ENCODE peak calls at places on chromosome 14, in four cellular contexts. One of them, this sample, is unnamed.

GRCh38 chr14:56760164-56760914 is 49.9 kb downstream of the OTX2 start:
- DNase-seq in stomach: no peak
- DNase-seq in tibial nerve: no peak
- DNase-seq in sigmoid colon: no peak
- DNase-seq in this sample: no peak

GRCh38 chr14:104245075-104245474 is 106.7 kb downstream of the KIF26A start:
- DNase-seq in stomach: peak
- DNase-seq in tibial nerve: no peak
- DNase-seq in sigmoid colon: no peak
- DNase-seq in this sample: no peak

GRCh38 chr14:31842905-31843304 is 234.2 kb upstream of the ARHGAP5 start:
- DNase-seq in stomach: no peak
- DNase-seq in tibial nerve: no peak
- DNase-seq in sigmoid colon: no peak
- DNase-seq in this sample: no peak

GRCh38 chr14:73740921-73741326 is 26.7 kb upstream of the PNMA1 start:
- DNase-seq in stomach: peak
- DNase-seq in tibial nerve: peak
- DNase-seq in sigmoid colon: peak
- DNase-seq in this sample: peak

GRCh38 chr14:76918176-76918750 is 92.1 kb downstream of the LRRC74A start:
- DNase-seq in stomach: peak
- DNase-seq in tibial nerve: peak
- DNase-seq in sigmoid colon: peak
- DNase-seq in this sample: peak

GRCh38 chr14:60508707-60509437 is at the start of gene SIX6:
- DNase-seq in stomach: no peak
- DNase-seq in tibial nerve: no peak
- DNase-seq in sigmoid colon: no peak
- DNase-seq in this sample: no peak

GRCh38 chr14:64170190-64170589 is 124.0 kb downstream of the ESR2 start:
- DNase-seq in stomach: no peak
- DNase-seq in tibial nerve: no peak
- DNase-seq in sigmoid colon: no peak
- DNase-seq in this sample: no peak

GRCh38 chr14:103310576-103311095 is 23.4 kb upstream of the EIF5 start:
- DNase-seq in stomach: no peak
- DNase-seq in tibial nerve: no peak
- DNase-seq in sigmoid colon: no peak
- DNase-seq in this sample: no peak

GRCh38 chr14:102007916-102008418 is 43.6 kb downstream of the DYNC1H1 start:
- DNase-seq in stomach: no peak
- DNase-seq in tibial nerve: no peak
- DNase-seq in sigmoid colon: no peak
- DNase-seq in this sample: no peak

GRCh38 chr14:95174184-95174804 is 17.0 kb upstream of the DICER1 start:
- DNase-seq in stomach: no peak
- DNase-seq in tibial nerve: no peak
- DNase-seq in sigmoid colon: no peak
- DNase-seq in this sample: no peak

GRCh38 chr14:50335389-50335788 is 23.3 kb downstream of the DMAC2L start:
- DNase-seq in stomach: no peak
- DNase-seq in tibial nerve: peak
- DNase-seq in sigmoid colon: peak
- DNase-seq in this sample: peak

GRCh38 chr14:49659526-49660455 is 24.7 kb upstream of the DNAAF2 start:
- DNase-seq in stomach: no peak
- DNase-seq in tibial nerve: no peak
- DNase-seq in sigmoid colon: no peak
- DNase-seq in this sample: no peak

GRCh38 chr14:53571990-53572389 is 384.6 kb downstream of the BMP4 start:
- DNase-seq in stomach: no peak
- DNase-seq in tibial nerve: no peak
- DNase-seq in sigmoid colon: no peak
- DNase-seq in this sample: no peak

GRCh38 chr14:83133986-83134664 is 1600.5 kb upstream of the SEL1L start:
- DNase-seq in stomach: no peak
- DNase-seq in tibial nerve: no peak
- DNase-seq in sigmoid colon: no peak
- DNase-seq in this sample: no peak

GRCh38 chr14:35971965-35972630 is 146.0 kb downstream of the BRMS1L start:
- DNase-seq in stomach: no peak
- DNase-seq in tibial nerve: no peak
- DNase-seq in sigmoid colon: no peak
- DNase-seq in this sample: no peak

GRCh38 chr14:50263321-50263720 is 31.9 kb upstream of the SOS2 start:
- DNase-seq in stomach: no peak
- DNase-seq in tibial nerve: no peak
- DNase-seq in sigmoid colon: no peak
- DNase-seq in this sample: no peak

GRCh38 chr14:74324945-74325361 is 22.2 kb upstream of the ABCD4 start:
- DNase-seq in stomach: no peak
- DNase-seq in tibial nerve: no peak
- DNase-seq in sigmoid colon: no peak
- DNase-seq in this sample: no peak

GRCh38 chr14:77808250-77808649 is 8.3 kb downstream of the ADCK1 start:
- DNase-seq in stomach: no peak
- DNase-seq in tibial nerve: no peak
- DNase-seq in sigmoid colon: no peak
- DNase-seq in this sample: no peak

GRCh38 chr14:55449116-55449515 is 8.7 kb upstream of the TBPL2 start:
- DNase-seq in stomach: no peak
- DNase-seq in tibial nerve: no peak
- DNase-seq in sigmoid colon: no peak
- DNase-seq in this sample: no peak

DNA sequence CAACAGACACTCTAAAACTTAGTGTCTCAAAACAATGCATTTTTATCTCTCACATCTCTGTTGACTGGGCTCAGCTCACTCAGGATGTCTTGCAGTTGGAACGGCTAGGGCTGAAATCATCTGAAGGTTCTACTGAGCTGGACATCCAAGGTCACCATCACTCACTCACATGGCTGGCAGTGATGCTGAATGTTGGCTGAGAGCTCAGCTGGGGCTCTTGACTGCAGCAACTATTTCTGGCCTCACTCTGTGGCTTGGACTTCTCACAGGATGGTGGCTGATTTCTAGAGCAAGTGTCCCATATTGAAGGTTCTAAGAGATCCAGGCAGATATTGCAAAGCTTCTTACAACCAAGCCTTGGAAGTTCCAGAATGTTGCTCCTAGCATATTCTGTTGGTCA is 166.5 kb downstream of the ZFP36L1 start:
- DNase-seq in stomach: no peak
- DNase-seq in tibial nerve: no peak
- DNase-seq in sigmoid colon: no peak
- DNase-seq in this sample: no peak
- H3K27ac ChIP-seq in stomach: peak
- H3K27ac ChIP-seq in tibial nerve: peak
- H3K27ac ChIP-seq in sigmoid colon: peak
- H3K27ac ChIP-seq in this sample: no peak

DNA sequence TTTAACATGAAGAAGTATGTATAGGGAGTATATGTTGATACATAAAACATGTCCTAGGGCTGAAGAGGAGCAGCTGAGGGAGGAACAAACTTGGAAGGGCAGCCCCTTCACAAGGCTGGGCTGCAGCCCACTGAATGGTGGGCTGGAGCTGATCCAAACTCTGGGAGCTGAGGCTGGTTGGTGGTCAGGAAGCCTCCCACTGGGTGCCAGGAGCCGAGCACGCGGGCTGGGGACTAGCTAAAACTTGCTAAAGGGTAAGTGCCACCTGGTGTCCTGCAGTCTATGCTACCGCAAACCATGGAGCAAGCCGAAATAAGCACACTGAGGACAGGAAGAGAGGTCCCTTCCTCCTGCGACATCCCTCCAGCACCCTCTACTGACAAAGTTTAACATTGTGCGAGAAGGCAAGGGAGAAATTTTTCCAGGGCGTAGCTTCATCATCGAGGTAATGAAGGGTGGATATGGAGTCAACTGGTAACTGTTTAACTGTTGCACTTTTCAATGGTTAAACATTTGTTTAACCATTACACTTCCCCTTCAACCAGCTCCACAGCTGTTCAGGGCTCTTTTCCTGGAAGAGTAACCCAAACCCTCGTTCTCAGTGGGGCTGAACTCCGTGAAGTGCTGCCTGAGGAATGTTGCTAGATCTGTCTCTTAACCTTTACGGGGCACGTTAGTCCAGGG is 42.2 kb downstream of the EGLN3 start:
- DNase-seq in stomach: no peak
- DNase-seq in tibial nerve: no peak
- DNase-seq in sigmoid colon: no peak
- DNase-seq in this sample: no peak
- TF ChIP-seq EP300 in stomach: no peak
- TF ChIP-seq EP300 in tibial nerve: no peak
- TF ChIP-seq EP300 in sigmoid colon: no peak
- TF ChIP-seq EP300 in this sample: no peak

GRCh38 chr14:100547633-100548294 is 39.5 kb downstream of the BEGAIN start:
- DNase-seq in stomach: peak
- DNase-seq in tibial nerve: peak
- DNase-seq in sigmoid colon: peak
- DNase-seq in this sample: peak
- H3K27ac ChIP-seq in stomach: peak
- H3K27ac ChIP-seq in tibial nerve: no peak
- H3K27ac ChIP-seq in sigmoid colon: peak
- H3K27ac ChIP-seq in this sample: peak

GRCh38 chr14:71472961-71473340 is 459.3 kb upstream of the RGS6 start:
- DNase-seq in stomach: no peak
- DNase-seq in tibial nerve: no peak
- DNase-seq in sigmoid colon: no peak
- DNase-seq in this sample: no peak

GRCh38 chr14:71472281-71472960 is 459.8 kb upstream of the RGS6 start:
- DNase-seq in stomach: no peak
- DNase-seq in tibial nerve: no peak
- DNase-seq in sigmoid colon: no peak
- DNase-seq in this sample: no peak

GRCh38 chr14:71469936-71470335 is 462.3 kb upstream of the RGS6 start:
- DNase-seq in stomach: no peak
- DNase-seq in tibial nerve: no peak
- DNase-seq in sigmoid colon: no peak
- DNase-seq in this sample: no peak

GRCh38 chr14:71473843-71474242 is 458.4 kb upstream of the RGS6 start:
- DNase-seq in stomach: no peak
- DNase-seq in tibial nerve: no peak
- DNase-seq in sigmoid colon: no peak
- DNase-seq in this sample: no peak

DNA sequence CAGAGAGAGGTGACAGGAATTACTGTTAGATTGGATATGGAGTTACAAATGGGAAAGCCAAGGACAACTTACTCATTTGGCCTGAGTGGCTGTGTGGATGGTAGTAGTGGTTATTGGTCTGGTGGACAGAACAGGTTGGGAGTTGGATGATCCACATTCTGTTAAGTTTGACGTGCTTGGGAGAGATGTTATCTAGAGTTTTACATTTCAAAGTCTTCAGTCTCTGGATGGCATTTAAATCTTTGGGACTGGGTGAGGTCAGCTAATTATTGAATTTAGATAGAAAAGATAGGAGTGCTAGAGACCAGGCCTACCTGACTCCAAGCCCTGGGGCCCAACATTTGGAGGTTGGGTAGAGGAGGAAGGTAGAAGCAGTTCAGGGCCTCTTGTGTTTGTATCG is 460.6 kb upstream of the RGS6 start:
- DNase-seq in stomach: no peak
- DNase-seq in tibial nerve: no peak
- DNase-seq in sigmoid colon: no peak
- DNase-seq in this sample: no peak
- TF ChIP-seq EP300 in stomach: no peak
- TF ChIP-seq EP300 in tibial nerve: no peak
- TF ChIP-seq EP300 in sigmoid colon: no peak
- TF ChIP-seq EP300 in this sample: no peak

DNA sequence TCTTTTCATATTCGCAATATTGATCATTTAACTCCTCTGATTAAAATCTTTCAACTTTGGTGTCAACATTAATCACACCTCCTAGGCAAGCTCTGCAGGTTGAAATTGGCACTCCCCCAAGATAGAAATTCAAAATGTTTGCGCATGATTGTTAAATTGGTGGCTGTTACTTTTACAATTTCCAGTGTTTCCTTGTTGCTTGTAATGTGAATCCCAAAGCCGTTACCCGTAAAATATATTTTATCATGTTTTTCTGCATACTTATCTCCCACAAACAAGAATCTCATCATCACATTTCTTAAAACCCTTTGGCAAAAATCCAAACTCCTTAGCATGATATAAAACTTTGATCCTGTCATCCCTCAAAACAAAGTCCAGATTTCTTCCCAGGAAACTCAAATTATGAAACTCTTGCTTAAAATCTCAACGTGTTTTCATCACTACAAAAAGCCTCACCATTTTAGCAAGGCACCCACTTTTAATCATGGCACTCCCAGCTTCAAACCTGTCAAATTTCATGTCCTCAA is 14.7 kb downstream of the RTL1 start:
- DNase-seq in stomach: no peak
- DNase-seq in tibial nerve: no peak
- DNase-seq in sigmoid colon: no peak
- DNase-seq in this sample: no peak
- H3K27ac ChIP-seq in stomach: no peak
- H3K27ac ChIP-seq in tibial nerve: no peak
- H3K27ac ChIP-seq in sigmoid colon: no peak
- H3K27ac ChIP-seq in this sample: no peak

DNA sequence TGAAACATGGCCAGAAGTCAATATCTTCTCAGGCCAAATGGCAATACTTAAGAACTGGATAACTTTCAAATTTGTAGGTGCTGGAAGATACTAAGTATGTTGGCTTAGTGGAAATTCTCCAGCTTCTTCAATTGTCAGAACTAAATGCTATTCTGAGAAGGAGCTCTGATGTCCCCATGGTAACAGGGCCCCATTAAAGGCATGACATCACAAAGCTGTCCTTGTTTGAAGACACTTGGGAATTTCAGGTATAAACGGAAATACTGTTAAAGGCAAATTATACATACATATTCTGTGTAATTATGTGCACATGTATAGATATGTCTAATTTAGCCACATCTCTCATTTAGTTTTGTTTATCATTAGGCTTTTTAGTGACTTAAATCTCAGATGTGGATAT is 210.0 kb upstream of the SEL1L start:
- DNase-seq in stomach: no peak
- DNase-seq in tibial nerve: no peak
- DNase-seq in sigmoid colon: no peak
- DNase-seq in this sample: no peak
- TF ChIP-seq EP300 in stomach: no peak
- TF ChIP-seq EP300 in tibial nerve: no peak
- TF ChIP-seq EP300 in sigmoid colon: no peak
- TF ChIP-seq EP300 in this sample: no peak

GRCh38 chr14:68127166-68127565 is 307.6 kb downstream of the RAD51B start:
- DNase-seq in stomach: no peak
- DNase-seq in tibial nerve: no peak
- DNase-seq in sigmoid colon: no peak
- DNase-seq in this sample: no peak

GRCh38 chr14:68124050-68124449 is 304.5 kb downstream of the RAD51B start:
- DNase-seq in stomach: no peak
- DNase-seq in tibial nerve: no peak
- DNase-seq in sigmoid colon: no peak
- DNase-seq in this sample: no peak

GRCh38 chr14:68124885-68125731 is 305.5 kb downstream of the RAD51B start:
- DNase-seq in stomach: no peak
- DNase-seq in tibial nerve: no peak
- DNase-seq in sigmoid colon: no peak
- DNase-seq in this sample: no peak
- H3K27ac ChIP-seq in stomach: no peak
- H3K27ac ChIP-seq in tibial nerve: no peak
- H3K27ac ChIP-seq in sigmoid colon: peak
- H3K27ac ChIP-seq in this sample: no peak

GRCh38 chr14:67636361-67636919 is 16.7 kb downstream of the ARG2 start:
- DNase-seq in stomach: no peak
- DNase-seq in tibial nerve: no peak
- DNase-seq in sigmoid colon: no peak
- DNase-seq in this sample: no peak
- TF ChIP-seq EP300 in stomach: no peak
- TF ChIP-seq EP300 in tibial nerve: no peak
- TF ChIP-seq EP300 in sigmoid colon: no peak
- TF ChIP-seq EP300 in this sample: no peak

GRCh38 chr14:23562822-23563472 is 4.6 kb downstream of the AP1G2 start:
- DNase-seq in stomach: peak
- DNase-seq in tibial nerve: peak
- DNase-seq in sigmoid colon: peak
- DNase-seq in this sample: peak
- H3K27ac ChIP-seq in stomach: peak
- H3K27ac ChIP-seq in tibial nerve: no peak
- H3K27ac ChIP-seq in sigmoid colon: no peak
- H3K27ac ChIP-seq in this sample: peak

This sample was measured in ovary.